ENCODE peak calls at places on chromosome 15, in nine cellular contexts. One of them, this sample, is unnamed.

GRCh38 chr15:35626531-35626930 is 80.6 kb upstream of the DPH6 start:
- DNase-seq in endodermal cell: no peak
- DNase-seq in ovary: no peak
- DNase-seq in RWPE2: no peak
- DNase-seq in sigmoid colon: no peak
- DNase-seq in GM23338: no peak
- DNase-seq in thoracic aorta: no peak
- DNase-seq in IMR-90: peak; percentile 32
- DNase-seq in left lung: no peak
- DNase-seq in this sample: no peak

GRCh38 chr15:78249131-78249530 is 14.8 kb upstream of the ACSBG1 start:
- DNase-seq in endodermal cell: no peak
- DNase-seq in ovary: no peak
- DNase-seq in RWPE2: no peak
- DNase-seq in sigmoid colon: no peak
- DNase-seq in GM23338: no peak
- DNase-seq in thoracic aorta: no peak
- DNase-seq in IMR-90: no peak
- DNase-seq in left lung: no peak
- DNase-seq in this sample: no peak

GRCh38 chr15:91465696-91466095 is 365.6 kb downstream of the SV2B start:
- DNase-seq in endodermal cell: no peak
- DNase-seq in ovary: no peak
- DNase-seq in RWPE2: no peak
- DNase-seq in sigmoid colon: no peak
- DNase-seq in GM23338: no peak
- DNase-seq in thoracic aorta: no peak
- DNase-seq in IMR-90: no peak
- DNase-seq in left lung: no peak
- DNase-seq in this sample: no peak

GRCh38 chr15:43958894-43959330 is 132.1 kb downstream of the WDR76 start:
- DNase-seq in endodermal cell: no peak
- DNase-seq in ovary: no peak
- DNase-seq in RWPE2: no peak
- DNase-seq in sigmoid colon: no peak
- DNase-seq in GM23338: peak; percentile 57
- DNase-seq in thoracic aorta: no peak
- DNase-seq in IMR-90: peak; percentile 94
- DNase-seq in left lung: no peak
- DNase-seq in this sample: no peak

GRCh38 chr15:70596354-70597055 is 166.9 kb downstream of the UACA start:
- DNase-seq in endodermal cell: peak; percentile 35
- DNase-seq in ovary: no peak
- DNase-seq in RWPE2: no peak
- DNase-seq in sigmoid colon: no peak
- DNase-seq in GM23338: no peak
- DNase-seq in thoracic aorta: no peak
- DNase-seq in IMR-90: peak; percentile 91
- DNase-seq in left lung: no peak
- DNase-seq in this sample: peak; percentile 1

GRCh38 chr15:80489030-80489594 is 84.9 kb downstream of the ARNT2 start:
- DNase-seq in endodermal cell: no peak
- DNase-seq in ovary: no peak
- DNase-seq in RWPE2: no peak
- DNase-seq in sigmoid colon: no peak
- DNase-seq in GM23338: no peak
- DNase-seq in thoracic aorta: no peak
- DNase-seq in IMR-90: peak; percentile 93
- DNase-seq in left lung: no peak
- DNase-seq in this sample: no peak

GRCh38 chr15:69940441-69940785 is 157.3 kb downstream of the TLE3 start:
- DNase-seq in endodermal cell: no peak
- DNase-seq in ovary: no peak
- DNase-seq in RWPE2: no peak
- DNase-seq in sigmoid colon: no peak
- DNase-seq in GM23338: no peak
- DNase-seq in thoracic aorta: no peak
- DNase-seq in IMR-90: no peak
- DNase-seq in left lung: no peak
- DNase-seq in this sample: no peak

GRCh38 chr15:42273900-42274692 is 863 bp upstream of the TMEM87A start:
- DNase-seq in endodermal cell: peak; percentile 69
- DNase-seq in ovary: peak; percentile 57
- DNase-seq in RWPE2: peak; percentile 83
- DNase-seq in sigmoid colon: peak; percentile 83
- DNase-seq in GM23338: peak; percentile 34
- DNase-seq in thoracic aorta: peak; percentile 48
- DNase-seq in IMR-90: peak; percentile 67
- DNase-seq in left lung: peak; percentile 84
- DNase-seq in this sample: peak; percentile 80

GRCh38 chr15:40282870-40283614 is at the start of gene ANKRD63:
- DNase-seq in endodermal cell: no peak
- DNase-seq in ovary: no peak
- DNase-seq in RWPE2: no peak
- DNase-seq in sigmoid colon: no peak
- DNase-seq in GM23338: peak; percentile 48
- DNase-seq in thoracic aorta: no peak
- DNase-seq in IMR-90: no peak
- DNase-seq in left lung: peak; percentile 88
- DNase-seq in this sample: no peak

GRCh38 chr15:56608993-56609392 is 124.3 kb downstream of the ZNF280D start:
- DNase-seq in endodermal cell: no peak
- DNase-seq in ovary: no peak
- DNase-seq in RWPE2: no peak
- DNase-seq in sigmoid colon: no peak
- DNase-seq in GM23338: no peak
- DNase-seq in thoracic aorta: no peak
- DNase-seq in IMR-90: no peak
- DNase-seq in left lung: no peak
- DNase-seq in this sample: no peak

GRCh38 chr15:29135702-29136426 is 133.8 kb downstream of the NSMCE3 start:
- DNase-seq in endodermal cell: peak; percentile 41
- DNase-seq in ovary: no peak
- DNase-seq in RWPE2: peak; percentile 73
- DNase-seq in sigmoid colon: peak; percentile 57
- DNase-seq in GM23338: no peak
- DNase-seq in thoracic aorta: no peak
- DNase-seq in IMR-90: no peak
- DNase-seq in left lung: no peak
- DNase-seq in this sample: no peak

GRCh38 chr15:98160236-98160635 is 199.7 kb downstream of the ARRDC4 start:
- DNase-seq in endodermal cell: no peak
- DNase-seq in ovary: no peak
- DNase-seq in RWPE2: no peak
- DNase-seq in sigmoid colon: no peak
- DNase-seq in GM23338: no peak
- DNase-seq in thoracic aorta: no peak
- DNase-seq in IMR-90: no peak
- DNase-seq in left lung: no peak
- DNase-seq in this sample: no peak

GRCh38 chr15:75007216-75007615 is 11.9 kb downstream of the SCAMP5 start:
- DNase-seq in endodermal cell: no peak
- DNase-seq in ovary: no peak
- DNase-seq in RWPE2: no peak
- DNase-seq in sigmoid colon: no peak
- DNase-seq in GM23338: no peak
- DNase-seq in thoracic aorta: no peak
- DNase-seq in IMR-90: no peak
- DNase-seq in left lung: no peak
- DNase-seq in this sample: no peak

GRCh38 chr15:88627463-88627862 is 6.3 kb downstream of the AEN start:
- DNase-seq in endodermal cell: no peak
- DNase-seq in ovary: no peak
- DNase-seq in RWPE2: no peak
- DNase-seq in sigmoid colon: peak; percentile 9
- DNase-seq in GM23338: no peak
- DNase-seq in thoracic aorta: no peak
- DNase-seq in IMR-90: no peak
- DNase-seq in left lung: no peak
- DNase-seq in this sample: no peak

GRCh38 chr15:58060575-58060974 is 4.9 kb downstream of the ALDH1A2 start:
- DNase-seq in endodermal cell: no peak
- DNase-seq in ovary: no peak
- DNase-seq in RWPE2: no peak
- DNase-seq in sigmoid colon: no peak
- DNase-seq in GM23338: no peak
- DNase-seq in thoracic aorta: no peak
- DNase-seq in IMR-90: no peak
- DNase-seq in left lung: no peak
- DNase-seq in this sample: no peak
- H3K27me3 ChIP-seq in endodermal cell: peaks cover 98% of the 10 kb centered on the region
- H3K27me3 ChIP-seq in ovary: no peaks in the 10 kb centered on the region
- H3K27me3 ChIP-seq in RWPE2: peaks cover 21% of the 10 kb centered on the region
- H3K27me3 ChIP-seq in sigmoid colon: peaks cover 18% of the 10 kb centered on the region
- H3K27me3 ChIP-seq in GM23338: peaks cover 93% of the 10 kb centered on the region
- H3K27me3 ChIP-seq in thoracic aorta: peaks cover 23% of the 10 kb centered on the region
- H3K27me3 ChIP-seq in IMR-90: peaks cover 26% of the 10 kb centered on the region
- H3K27me3 ChIP-seq in left lung: peaks cover 40% of the 10 kb centered on the region
- H3K27me3 ChIP-seq in this sample: peaks cover 9% of the 10 kb centered on the region

GRCh38 chr15:51935466-51936118 is 36.0 kb downstream of the LEO1 start:
- DNase-seq in endodermal cell: no peak
- DNase-seq in ovary: no peak
- DNase-seq in RWPE2: no peak
- DNase-seq in sigmoid colon: no peak
- DNase-seq in GM23338: no peak
- DNase-seq in thoracic aorta: no peak
- DNase-seq in IMR-90: peak; percentile 4
- DNase-seq in left lung: no peak
- DNase-seq in this sample: no peak

GRCh38 chr15:51936119-51936478 is 35.5 kb downstream of the LEO1 start:
- DNase-seq in endodermal cell: peak; percentile 63
- DNase-seq in ovary: no peak
- DNase-seq in RWPE2: no peak
- DNase-seq in sigmoid colon: no peak
- DNase-seq in GM23338: peak; percentile 51
- DNase-seq in thoracic aorta: no peak
- DNase-seq in IMR-90: no peak
- DNase-seq in left lung: no peak
- DNase-seq in this sample: peak; percentile 34

GRCh38 chr15:51938286-51938685 is 33.3 kb downstream of the LEO1 start:
- DNase-seq in endodermal cell: no peak
- DNase-seq in ovary: no peak
- DNase-seq in RWPE2: no peak
- DNase-seq in sigmoid colon: no peak
- DNase-seq in GM23338: no peak
- DNase-seq in thoracic aorta: no peak
- DNase-seq in IMR-90: no peak
- DNase-seq in left lung: no peak
- DNase-seq in this sample: no peak

DNA sequence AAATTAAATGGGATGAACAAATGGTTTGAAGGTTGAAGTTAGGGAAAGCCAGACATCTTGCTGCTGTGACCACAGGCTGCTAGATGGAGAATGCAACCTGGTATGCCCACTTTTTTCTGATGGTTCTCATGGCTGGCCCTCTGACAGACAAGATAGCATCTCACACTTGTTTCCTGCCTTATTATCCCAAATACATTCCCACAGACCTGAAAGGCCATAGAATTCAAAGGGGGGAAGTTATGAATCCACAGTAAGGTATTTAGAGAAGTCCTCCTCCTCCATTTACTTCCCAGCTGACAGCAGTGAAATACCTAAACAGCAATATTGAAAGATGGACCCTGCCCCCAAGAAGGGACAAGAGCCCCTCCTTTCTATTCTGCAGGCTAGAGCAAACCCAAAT is 32.4 kb downstream of the LEO1 start:
- DNase-seq in endodermal cell: no peak
- DNase-seq in ovary: no peak
- DNase-seq in RWPE2: no peak
- DNase-seq in sigmoid colon: no peak
- DNase-seq in GM23338: no peak
- DNase-seq in thoracic aorta: no peak
- DNase-seq in IMR-90: no peak
- DNase-seq in left lung: no peak
- DNase-seq in this sample: no peak
- TF ChIP-seq CTCF in endodermal cell: no peak
- TF ChIP-seq CTCF in ovary: no peak
- TF ChIP-seq CTCF in RWPE2: no peak
- TF ChIP-seq CTCF in sigmoid colon: no peak
- TF ChIP-seq CTCF in GM23338: no peak
- TF ChIP-seq CTCF in thoracic aorta: no peak
- TF ChIP-seq CTCF in IMR-90: no peak
- TF ChIP-seq CTCF in left lung: no peak
- TF ChIP-seq CTCF in this sample: no peak

DNA sequence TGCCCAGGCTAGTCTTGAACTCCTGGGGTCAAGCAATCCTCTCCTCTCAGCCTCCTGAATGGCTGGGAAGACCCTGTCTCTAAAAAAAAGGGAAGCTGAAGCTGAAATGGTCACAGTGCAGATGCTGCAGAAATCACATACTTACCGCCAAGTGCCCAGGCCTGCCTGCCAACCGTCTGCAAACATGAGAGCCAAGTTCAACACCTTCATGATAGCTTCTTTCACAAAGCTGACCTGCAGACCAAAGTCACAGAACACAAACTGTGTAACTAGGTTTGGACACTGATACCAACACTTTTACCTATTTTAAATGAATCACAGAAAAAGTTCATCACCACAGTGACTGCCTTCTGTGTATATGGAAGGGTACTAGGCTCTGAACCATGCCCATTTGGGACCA is 22.8 kb upstream of the CYFIP1 start:
- DNase-seq in endodermal cell: peak; percentile 3
- DNase-seq in ovary: no peak
- DNase-seq in RWPE2: peak; percentile 19
- DNase-seq in sigmoid colon: peak; percentile 7
- DNase-seq in GM23338: no peak
- DNase-seq in thoracic aorta: no peak
- DNase-seq in IMR-90: no peak
- DNase-seq in left lung: no peak
- DNase-seq in this sample: no peak
- H3K36me3 ChIP-seq in endodermal cell: peaks cover 78% of the 10 kb centered on the region
- H3K36me3 ChIP-seq in ovary: no peaks in the 10 kb centered on the region
- H3K36me3 ChIP-seq in RWPE2: peaks cover 93% of the 10 kb centered on the region
- H3K36me3 ChIP-seq in sigmoid colon: peaks cover 16% of the 10 kb centered on the region
- H3K36me3 ChIP-seq in GM23338: peaks cover 17% of the 10 kb centered on the region
- H3K36me3 ChIP-seq in thoracic aorta: peaks cover 34% of the 10 kb centered on the region
- H3K36me3 ChIP-seq in IMR-90: peaks cover 36% of the 10 kb centered on the region
- H3K36me3 ChIP-seq in left lung: peaks cover 6% of the 10 kb centered on the region
- H3K36me3 ChIP-seq in this sample: peaks cover 56% of the 10 kb centered on the region

DNA sequence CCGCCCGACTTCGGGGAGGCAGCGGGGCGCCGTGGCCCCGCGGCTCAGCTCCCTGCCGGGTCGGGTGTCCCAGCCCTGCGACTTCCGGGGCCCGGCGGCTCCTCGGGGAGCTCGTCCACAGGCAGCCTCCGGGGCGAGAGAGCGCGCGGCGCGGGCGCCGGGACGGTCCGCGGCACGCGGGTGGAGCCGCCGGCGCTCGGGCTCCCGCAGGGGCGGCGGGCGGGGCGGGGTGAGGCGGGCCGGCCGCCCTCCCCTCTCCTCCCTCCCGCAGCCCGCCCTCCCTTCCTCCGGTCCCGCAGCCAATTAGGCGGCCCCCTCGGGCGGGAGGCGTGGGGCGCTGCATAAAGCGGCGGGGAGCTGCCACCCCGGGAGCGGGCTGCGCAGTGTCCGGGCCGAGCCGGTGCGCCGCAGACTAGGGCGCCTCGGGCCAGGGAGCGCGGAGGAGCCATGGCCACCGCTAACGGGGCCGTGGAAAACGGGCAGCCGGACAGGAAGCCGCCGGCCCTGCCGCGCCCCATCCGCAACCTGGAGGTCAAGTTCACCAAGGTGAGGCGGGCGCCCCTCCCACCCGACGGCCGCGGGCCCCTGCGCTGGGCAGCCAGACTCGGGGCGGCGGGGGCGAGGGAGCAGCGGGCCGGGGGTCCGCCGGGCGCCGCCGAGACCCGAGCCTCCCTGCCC is at the start of gene ALDH1A3:
- DNase-seq in endodermal cell: peak; percentile 81
- DNase-seq in ovary: no peak
- DNase-seq in RWPE2: peak; percentile 93
- DNase-seq in sigmoid colon: peak; percentile 88
- DNase-seq in GM23338: peak; percentile 56
- DNase-seq in thoracic aorta: no peak
- DNase-seq in IMR-90: peak; percentile 16
- DNase-seq in left lung: peak; percentile 84
- DNase-seq in this sample: no peak
- H3K27me3 ChIP-seq in endodermal cell: peaks cover 50% of the 10 kb centered on the region
- H3K27me3 ChIP-seq in ovary: no peaks in the 10 kb centered on the region
- H3K27me3 ChIP-seq in RWPE2: no peaks in the 10 kb centered on the region
- H3K27me3 ChIP-seq in sigmoid colon: peaks cover 6% of the 10 kb centered on the region
- H3K27me3 ChIP-seq in GM23338: peaks cover 73% of the 10 kb centered on the region
- H3K27me3 ChIP-seq in thoracic aorta: no peaks in the 10 kb centered on the region
- H3K27me3 ChIP-seq in IMR-90: peaks cover 68% of the 10 kb centered on the region
- H3K27me3 ChIP-seq in left lung: peaks cover 25% of the 10 kb centered on the region
- H3K27me3 ChIP-seq in this sample: no peaks in the 10 kb centered on the region